ENCODE peak calls at places on chromosomes 5 and 9, in seven cellular contexts. C is HepG2, H is GM23338, U is stomach, Z is brain microvascular endothelial cell, W is left ventricle myocardium inferior, F is aorta. J is an unnamed sample.

GRCh38 chr5:90783460-90784333 is 225.1 kb downstream of the ADGRV1 start:
- DNase-seq in U (peak), C (peak), Z (peak), F (peak), W (peak), H (peak), J (peak)

GRCh38 chr9:35906923-35907699 is 1.1 kb downstream of the HRCT1 start:
- DNase-seq in F (peak), H (no peak), W (peak), U (no peak), Z (peak), C (no peak), J (no peak)

GRCh38 chr5:72347801-72348305 is 27.7 kb downstream of the PTCD2 start:
- DNase-seq in W (no peak), H (no peak), C (no peak), F (no peak), U (no peak), Z (peak), J (no peak)

GRCh38 chr5:159082491-159082890 is 17.2 kb downstream of the EBF1 start:
- DNase-seq in C (no peak), W (no peak), Z (no peak), U (no peak), H (no peak), F (no peak), J (no peak)

GRCh38 chr5:100905259-100905914 is 2.3 kb upstream of the ST8SIA4 start:
- DNase-seq in W (no peak), Z (no peak), H (no peak), F (no peak), U (no peak), C (no peak), J (no peak)

GRCh38 chr5:115487750-115488149 is 56.8 kb downstream of the FEM1C start:
- DNase-seq in W (no peak), U (no peak), H (no peak), F (no peak), C (no peak), Z (no peak), J (no peak)

GRCh38 chr9:86925686-86926085 is 21.6 kb downstream of the GAS1 start:
- DNase-seq in C (no peak), H (no peak), Z (no peak), F (no peak), U (no peak), W (no peak), J (no peak)

GRCh38 chr9:38035873-38036272 is 33.2 kb downstream of the SHB start:
- DNase-seq in H (no peak), C (peak), Z (peak), U (no peak), W (no peak), F (no peak), J (no peak)

GRCh38 chr9:125506045-125506444 is 201.0 kb downstream of the MAPKAP1 start:
- DNase-seq in W (peak), C (no peak), F (no peak), Z (no peak), H (peak), U (no peak), J (no peak)

DNA sequence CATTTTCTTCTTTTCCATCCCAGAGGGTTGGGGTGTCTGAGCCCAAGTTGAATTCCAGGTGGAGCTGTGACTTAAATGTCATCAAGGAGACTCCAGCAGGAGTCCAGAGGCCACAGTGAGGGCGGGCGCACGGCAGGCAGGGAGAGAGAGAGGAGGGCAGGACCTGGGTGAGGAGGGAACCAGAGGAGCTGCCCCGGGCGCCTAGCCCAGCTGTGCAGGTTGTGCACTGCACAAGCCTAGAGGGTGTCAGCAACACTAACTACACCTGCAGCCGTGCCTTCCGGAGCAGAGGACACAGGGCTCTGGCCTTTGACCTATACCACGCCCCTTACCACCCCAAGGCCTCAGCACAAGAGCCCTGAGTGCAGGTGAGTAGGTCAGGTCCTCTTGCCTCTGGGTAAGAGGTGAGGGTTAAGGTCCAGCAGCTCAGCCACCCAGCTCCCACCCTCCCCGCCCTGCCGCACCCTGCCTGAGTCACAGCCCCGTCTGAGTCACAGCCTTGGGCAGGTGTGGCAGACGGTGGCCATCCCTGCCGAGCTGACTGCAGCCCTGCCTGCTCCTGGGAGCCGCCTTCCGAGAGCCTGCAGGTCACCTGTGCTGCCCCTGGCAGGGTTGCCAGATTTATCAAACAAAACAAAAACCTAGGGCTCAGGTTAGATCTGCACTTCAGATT is 6.4 kb upstream of the AGPAT2 start:
- DNase-seq in H (no peak), Z (no peak), F (no peak), C (peak), U (peak), W (no peak), J (no peak)
- H3K27ac ChIP-seq in H (no peak), Z (no peak), F (no peak), C (no peak), U (peak), W (no peak), J (no peak)

DNA sequence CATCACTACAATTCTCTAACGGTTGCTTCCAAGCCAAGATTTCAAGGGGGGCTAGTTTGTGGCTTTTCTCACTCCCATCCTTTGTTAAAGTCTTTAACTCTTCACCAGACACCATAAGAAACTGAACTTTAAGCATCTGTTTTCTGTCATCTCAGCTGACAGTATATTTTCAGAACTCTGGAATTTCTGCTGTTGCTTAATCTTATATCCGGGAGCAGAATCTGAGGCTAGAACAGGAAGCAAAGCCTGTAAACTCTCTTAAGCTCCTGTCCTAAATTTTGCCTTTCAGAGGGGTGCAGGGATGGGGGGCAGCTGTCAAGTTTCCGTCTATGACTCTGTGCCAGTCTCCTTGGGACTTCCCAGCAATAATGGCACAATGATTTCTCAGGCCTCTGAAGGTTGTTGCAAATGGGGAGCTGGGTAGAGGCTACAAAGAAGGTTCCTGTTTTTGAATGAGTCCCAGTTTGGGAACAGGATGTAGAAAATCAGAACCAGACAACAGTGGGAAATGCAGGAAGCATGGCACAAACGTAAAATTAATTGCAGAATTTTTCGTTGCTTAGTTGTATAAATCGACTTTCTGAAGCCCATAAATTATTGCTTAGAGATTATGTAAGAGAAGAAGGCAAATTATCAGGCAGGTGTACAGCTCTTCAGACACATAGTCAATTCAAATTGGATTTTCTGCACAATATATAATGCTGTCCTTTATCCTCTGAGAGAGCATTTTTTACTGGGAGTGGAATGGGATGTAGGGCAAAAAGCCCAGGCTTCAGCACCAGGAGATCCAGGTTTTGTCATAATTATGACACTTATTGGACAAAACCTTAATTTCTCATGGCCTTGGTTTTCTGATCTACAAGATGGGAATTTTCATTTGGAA is 430.9 kb downstream of the DMAC1 start:
- DNase-seq in H (no peak), F (no peak), U (no peak), Z (no peak), C (no peak), W (no peak), J (no peak)
- H3K27ac ChIP-seq in H (no peak), F (no peak), U (peak), Z (no peak), C (no peak), W (peak), J (no peak)

GRCh38 chr5:76667495-76667894 is 44.3 kb upstream of the F2RL2 start:
- DNase-seq in U (no peak), Z (no peak), H (no peak), C (peak), W (no peak), F (no peak), J (no peak)

GRCh38 chr5:76662521-76662920 is 39.3 kb upstream of the F2RL2 start:
- DNase-seq in W (no peak), F (no peak), C (no peak), U (no peak), Z (no peak), H (no peak), J (no peak)

GRCh38 chr5:76663573-76663972 is 40.4 kb upstream of the F2RL2 start:
- DNase-seq in C (no peak), Z (no peak), F (no peak), U (no peak), H (no peak), W (no peak), J (no peak)

GRCh38 chr5:76660360-76660759 is 37.2 kb upstream of the F2RL2 start:
- DNase-seq in C (no peak), H (no peak), Z (no peak), W (no peak), U (no peak), F (no peak), J (no peak)

GRCh38 chr5:76664065-76664464 is 40.9 kb upstream of the F2RL2 start:
- DNase-seq in W (no peak), C (no peak), U (no peak), Z (no peak), H (no peak), F (no peak), J (no peak)
- H3K27ac ChIP-seq in W (no peak), C (no peak), U (no peak), Z (no peak), H (no peak), F (no peak), J (no peak)

GRCh38 chr5:125317546-125317995 is 571.1 kb upstream of the ZNF608 start:
- DNase-seq in H (peak), F (no peak), Z (no peak), W (no peak), U (no peak), C (no peak), J (no peak)
- H3K27ac ChIP-seq in H (peak), F (no peak), Z (no peak), W (no peak), U (no peak), C (no peak), J (no peak)

DNA sequence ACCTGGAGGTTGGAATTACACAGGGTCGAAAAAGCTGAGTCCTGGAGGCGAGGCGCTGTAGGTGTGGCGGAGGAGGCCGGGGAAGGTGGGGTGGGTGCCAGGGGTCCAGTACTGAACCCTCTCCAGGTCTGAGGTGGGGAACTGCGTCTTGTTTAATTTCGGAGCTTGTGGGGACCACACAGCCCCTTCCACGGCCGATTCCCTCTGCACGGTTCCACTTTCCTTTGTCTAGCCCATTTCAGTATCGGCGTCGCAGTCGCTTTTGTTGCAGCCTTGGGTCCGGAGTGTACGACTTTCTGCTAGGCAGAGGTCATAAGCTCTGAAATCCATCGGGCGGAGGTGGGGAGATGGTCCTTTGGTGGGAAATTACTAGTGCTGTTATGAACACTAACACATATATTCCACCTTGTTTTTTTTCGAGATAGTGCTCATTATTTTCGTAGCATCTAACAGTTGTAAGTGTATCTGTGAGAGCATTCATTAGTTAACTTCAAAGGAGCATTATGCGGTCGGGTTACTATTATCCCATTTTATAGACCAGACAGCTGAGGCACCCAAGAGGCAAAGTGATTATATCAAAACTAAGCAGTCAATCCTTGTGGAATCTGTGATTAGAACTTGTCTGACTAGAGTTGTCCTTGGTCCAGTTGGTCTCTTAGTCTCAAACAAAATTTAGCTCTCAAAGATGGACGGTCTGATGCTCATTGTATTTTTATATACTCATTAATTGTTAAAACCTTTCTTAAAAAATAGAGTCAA is 737 bp downstream of the RNF180 start:
- DNase-seq in H (peak), W (no peak), F (no peak), U (no peak), C (no peak), Z (no peak), J (no peak)
- H3K27ac ChIP-seq in H (no peak), W (peak), F (peak), U (peak), C (no peak), Z (no peak), J (no peak)

GRCh38 chr5:10635257-10635860 is 71.5 kb downstream of the ANKRD33B start:
- DNase-seq in H (no peak), W (no peak), C (no peak), F (no peak), Z (peak), U (no peak), J (no peak)

GRCh38 chr5:10634056-10634455 is 70.2 kb downstream of the ANKRD33B start:
- DNase-seq in Z (no peak), H (no peak), W (no peak), U (no peak), F (no peak), C (no peak), J (no peak)

GRCh38 chr5:10633271-10634049 is 69.6 kb downstream of the ANKRD33B start:
- DNase-seq in C (no peak), F (no peak), W (no peak), Z (no peak), H (no peak), U (no peak), J (no peak)

GRCh38 chr5:10635861-10636350 is 72.0 kb downstream of the ANKRD33B start:
- DNase-seq in U (no peak), C (no peak), H (no peak), F (no peak), Z (no peak), W (no peak), J (no peak)

DNA sequence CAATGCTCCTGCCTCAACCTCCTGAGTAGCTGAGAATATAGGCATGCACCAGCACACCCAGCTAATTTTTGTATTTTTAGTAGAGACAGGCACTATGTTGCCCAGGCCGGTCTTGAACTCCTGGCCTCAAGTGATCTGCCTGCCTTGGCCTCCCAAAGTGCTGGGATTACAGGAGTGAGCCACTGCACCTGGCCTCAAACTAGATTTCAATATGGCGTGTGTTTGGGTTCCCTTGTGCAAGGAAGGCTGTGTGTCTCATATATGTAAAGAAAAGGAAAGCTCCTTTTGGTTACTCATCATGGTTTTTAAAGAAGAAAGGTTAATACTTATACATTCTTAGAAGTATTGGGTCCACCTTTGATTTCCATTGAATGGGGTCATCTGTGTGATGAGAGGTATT is 70.7 kb downstream of the ANKRD33B start:
- DNase-seq in U (no peak), H (no peak), Z (no peak), F (no peak), C (no peak), W (no peak), J (no peak)
- H3K27ac ChIP-seq in U (no peak), H (no peak), Z (no peak), F (no peak), C (no peak), W (no peak), J (no peak)

GRCh38 chr5:160506006-160507004 is 84.7 kb downstream of the PTTG1 start:
- DNase-seq in C (no peak), H (peak), F (no peak), W (no peak), Z (peak), U (no peak), J (no peak)
- H3K27ac ChIP-seq in C (no peak), H (no peak), F (no peak), W (no peak), Z (peak), U (no peak), J (peak)

GRCh38 chr5:124634820-124635323 is 111.6 kb downstream of the ZNF608 start:
- DNase-seq in H (no peak), W (no peak), C (no peak), F (no peak), U (no peak), Z (no peak), J (no peak)
- H3K27ac ChIP-seq in H (no peak), W (no peak), C (peak), F (no peak), U (peak), Z (no peak), J (peak)